ENCODE peak calls at places on chromosomes 4 and X, in seven cellular contexts. H is esophagus squamous epithelium; P is fibroblast of lung; D is ascending aorta; J is CD8-positive, alpha-beta memory T cell; Y is left ventricle myocardium inferior; X is breast epithelium. S is an unnamed sample.

GRCh38 chr4:84632092-84632491 is 49.2 kb downstream of the CDS1 start:
- DNase-seq in X (no peak), D (no peak), J (no peak), Y (no peak), H (no peak), P (peak; percentile 88), S (no peak)

GRCh38 chrX:10048695-10049094 is 81.5 kb downstream of the CLDN34 start:
- DNase-seq in P (no peak), D (no peak), Y (no peak), H (no peak), J (no peak), X (no peak), S (no peak)

GRCh38 chr4:114040319-114041116 is 61.1 kb upstream of the ARSJ start:
- DNase-seq in H (no peak), X (no peak), D (no peak), Y (no peak), J (no peak), P (peak; percentile 70), S (no peak)

GRCh38 chrX:153708415-153708814 is 15.8 kb downstream of the BCAP31 start:
- DNase-seq in X (no peak), D (no peak), P (peak; percentile 82), J (no peak), Y (peak; percentile 55), H (no peak), S (no peak)

GRCh38 chrX:27435031-27435430 is 28.1 kb downstream of the PPP4R3C start:
- DNase-seq in Y (no peak), J (no peak), X (no peak), D (no peak), P (no peak), H (no peak), S (no peak)

GRCh38 chr4:73836373-73837269 is at the start of gene CXCL6:
- DNase-seq in X (no peak), H (no peak), P (peak; percentile 36), D (no peak), J (no peak), Y (peak; percentile 30), S (no peak)

GRCh38 chrX:48715066-48715465 is 18.5 kb downstream of the SUV39H1 start:
- DNase-seq in Y (no peak), P (peak; percentile 25), J (no peak), H (no peak), X (no peak), D (no peak), S (no peak)

GRCh38 chr4:2248821-2249261 is 6.9 kb upstream of the HAUS3 start:
- DNase-seq in D (no peak), H (no peak), J (no peak), Y (no peak), P (no peak), X (no peak), S (no peak)

GRCh38 chrX:71859637-71860036 is 51.0 kb upstream of the NHSL2 start:
- DNase-seq in X (no peak), H (no peak), P (peak; percentile 34), D (no peak), Y (no peak), J (no peak), S (no peak)

GRCh38 chr4:54005475-54005874 is 58.9 kb downstream of the CHIC2 start:
- DNase-seq in Y (no peak), P (peak; percentile 22), J (no peak), D (no peak), H (no peak), X (no peak), S (no peak)

GRCh38 chrX:153648358-153649177 is 1.6 kb downstream of the DUSP9 start:
- DNase-seq in H (no peak), D (no peak), P (no peak), X (no peak), J (no peak), Y (no peak), S (no peak)

GRCh38 chr4:40957281-40957680 is 207.5 kb downstream of the NSUN7 start:
- DNase-seq in D (no peak), X (no peak), H (no peak), Y (no peak), J (no peak), P (no peak), S (no peak)

GRCh38 chrX:77448170-77448569 is 981 bp downstream of the FGF16 start:
- DNase-seq in X (no peak), P (no peak), J (no peak), Y (no peak), H (no peak), D (no peak), S (no peak)

GRCh38 chrX:77450415-77450814 is 3.2 kb downstream of the FGF16 start:
- DNase-seq in Y (no peak), D (no peak), H (no peak), X (no peak), P (no peak), J (no peak), S (no peak)

GRCh38 chrX:77446840-77447239 is 349 bp upstream of the FGF16 start:
- DNase-seq in Y (no peak), P (no peak), D (no peak), J (no peak), X (no peak), H (no peak), S (no peak)

GRCh38 chrX:77446029-77446585 is 1.1 kb upstream of the FGF16 start:
- DNase-seq in D (no peak), P (no peak), Y (peak; percentile 14), J (no peak), H (no peak), X (no peak), S (no peak)

GRCh38 chrX:77447339-77448149 is at the start of gene FGF16:
- DNase-seq in J (no peak), Y (no peak), X (no peak), P (no peak), H (no peak), D (no peak), S (no peak)
- H3K4me3 ChIP-seq in J (peak within 1 kb of the TSS; percentile 22), Y (peak within 1 kb of the TSS; percentile 61), X (peak within 1 kb of the TSS; percentile 33), P (peak within 1 kb of the TSS; percentile 31), H (peak within 1 kb of the TSS; percentile 40), D (peak within 1 kb of the TSS; percentile 60), S (peak within 1 kb of the TSS; percentile 65)

DNA sequence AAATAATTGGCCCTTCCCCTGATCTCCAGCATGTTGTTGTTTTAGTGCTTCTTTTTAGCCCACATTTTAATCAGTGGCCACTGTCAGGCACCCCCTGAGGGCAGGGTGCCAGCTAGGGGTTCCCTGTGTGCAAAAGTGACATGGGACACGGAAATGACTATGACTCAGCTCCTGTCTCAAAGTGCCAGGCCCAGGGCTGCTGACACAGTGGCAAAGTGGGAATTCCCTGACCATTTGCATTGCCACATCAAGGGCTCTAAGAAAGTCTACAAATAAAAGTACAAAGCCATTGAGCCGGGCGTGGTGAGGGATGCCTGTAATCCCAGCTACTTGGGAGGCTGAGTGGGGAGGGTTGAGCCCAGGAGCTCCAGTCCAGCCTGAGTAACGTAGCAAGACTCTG is 24.8 kb downstream of the HMX1 start:
- DNase-seq in D (no peak), P (no peak), Y (no peak), H (no peak), X (peak; percentile 12), J (no peak), S (no peak)
- H3K27me3 ChIP-seq in D (no peaks in the 10 kb centered on the region), P (no peaks in the 10 kb centered on the region), Y (peaks cover 84% of the 10 kb centered on the region), H (peaks cover 86% of the 10 kb centered on the region), X (no peaks in the 10 kb centered on the region), J (no peaks in the 10 kb centered on the region), S (no peaks in the 10 kb centered on the region)

GRCh38 chr4:184292465-184292867 is 74.8 kb upstream of the ENPP6 start:
- DNase-seq in J (no peak), Y (no peak), P (no peak), H (no peak), D (no peak), X (no peak), S (no peak)

GRCh38 chr4:184287697-184288255 is 70.1 kb upstream of the ENPP6 start:
- DNase-seq in Y (no peak), D (no peak), P (peak; percentile 22), J (no peak), X (peak; percentile 74), H (no peak), S (no peak)

GRCh38 chr4:184286346-184286745 is 68.7 kb upstream of the ENPP6 start:
- DNase-seq in J (no peak), X (no peak), P (no peak), D (no peak), H (no peak), Y (no peak), S (no peak)

GRCh38 chr4:184288451-184289178 is 70.9 kb upstream of the ENPP6 start:
- DNase-seq in J (no peak), D (no peak), P (no peak), H (no peak), X (no peak), Y (no peak), S (no peak)

DNA sequence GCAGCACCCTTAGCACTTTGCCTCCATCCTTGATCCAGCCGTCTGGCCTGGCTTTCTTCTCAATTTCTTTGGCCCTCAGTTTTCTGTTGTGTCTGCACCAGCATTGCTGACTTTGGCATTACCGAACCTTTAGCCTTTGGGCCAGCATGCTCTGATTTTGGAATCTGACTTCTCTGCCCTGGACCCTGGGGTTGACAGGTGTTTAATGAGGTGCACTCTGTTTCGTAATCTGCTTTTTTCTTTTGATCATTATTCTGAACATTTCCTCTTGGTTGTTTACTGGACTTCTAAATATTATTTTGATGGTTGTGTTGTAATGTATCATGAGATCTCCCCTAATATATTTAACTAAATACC is 71.5 kb upstream of the ENPP6 start:
- DNase-seq in P (no peak), H (no peak), X (no peak), Y (no peak), J (no peak), D (no peak), S (no peak)
- H3K4me1 ChIP-seq in P (peaks cover 2% of the 10 kb centered on the region), H (peaks cover 38% of the 10 kb centered on the region), X (peaks cover 5% of the 10 kb centered on the region), Y (peaks cover 13% of the 10 kb centered on the region), J (peaks cover 21% of the 10 kb centered on the region), D (peaks cover 3% of the 10 kb centered on the region), S (no peaks in the 10 kb centered on the region)

DNA sequence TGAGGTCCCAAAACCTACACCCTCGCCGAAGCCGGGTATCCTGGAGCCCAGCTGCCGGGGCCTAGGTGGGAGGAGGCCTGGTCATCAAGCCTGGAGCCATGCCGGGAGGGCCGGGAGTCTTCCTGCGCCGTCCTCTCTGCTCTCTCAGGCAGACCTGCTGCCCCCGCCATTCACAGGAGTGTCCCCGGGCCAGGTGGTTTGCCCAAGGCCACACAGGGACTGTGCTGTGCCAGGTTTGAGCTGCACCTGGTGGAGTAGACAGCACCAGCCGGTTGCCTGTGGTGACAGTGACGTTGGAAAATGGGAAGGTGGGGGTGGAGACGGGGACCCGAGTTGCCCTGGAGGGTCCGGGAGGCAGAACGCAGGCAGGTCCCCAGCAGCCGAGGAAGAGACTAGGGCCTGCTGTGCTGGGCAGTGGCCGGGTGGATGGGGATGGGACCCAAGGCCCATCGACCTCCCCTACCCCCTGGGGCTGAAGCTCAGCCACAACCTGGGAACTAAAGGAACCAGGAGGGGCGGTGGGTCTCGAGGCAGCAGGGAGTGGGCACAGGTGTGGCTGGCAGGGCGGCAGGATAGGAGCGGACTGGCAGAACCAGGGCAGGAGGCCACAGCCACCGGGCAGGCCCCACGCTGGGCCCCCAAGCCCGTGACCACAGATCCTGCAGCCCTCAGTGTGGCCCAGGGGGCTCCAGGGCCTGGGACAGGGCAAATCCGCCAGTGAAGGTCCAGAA is 9.5 kb downstream of the DOK7 start:
- DNase-seq in P (no peak), J (no peak), Y (no peak), D (no peak), H (no peak), X (no peak), S (no peak)
- H3K4me3 ChIP-seq in P (no peak overlapping the region), J (no peak overlapping the region), Y (no peak overlapping the region), D (no peak overlapping the region), H (no peak overlapping the region), X (no peak overlapping the region), S (no peak overlapping the region)

DNA sequence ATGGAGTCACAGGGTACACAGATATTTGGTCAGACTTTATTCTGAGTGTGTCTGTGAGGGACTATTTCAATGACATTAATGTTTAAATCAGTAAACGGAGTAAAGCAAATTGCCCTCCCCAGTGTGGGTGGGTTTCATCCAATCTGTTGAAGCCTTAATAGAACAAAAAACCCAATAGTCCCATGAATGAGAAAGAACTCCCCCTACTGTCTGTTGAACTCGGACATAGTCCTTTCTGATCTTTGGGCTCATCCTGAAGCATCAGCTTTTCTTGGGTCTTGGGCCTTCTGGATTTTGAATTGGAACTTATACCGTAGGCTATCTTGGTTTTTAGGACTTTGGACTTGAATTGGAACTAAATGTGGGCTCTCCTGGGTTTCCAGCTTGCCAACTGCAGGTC is 193.6 kb downstream of the COX7B2 start:
- DNase-seq in J (no peak), P (no peak), X (no peak), D (no peak), Y (no peak), H (no peak), S (no peak)
- H3K27me3 ChIP-seq in J (no peaks in the 10 kb centered on the region), P (no peaks in the 10 kb centered on the region), X (no peaks in the 10 kb centered on the region), D (no peaks in the 10 kb centered on the region), Y (no peaks in the 10 kb centered on the region), H (no peaks in the 10 kb centered on the region), S (no peaks in the 10 kb centered on the region)

S was measured in thoracic aorta.